ENCODE peak calls at places on chromosomes 16 and 17, in five cellular contexts. S is pancreas, G is AG04450, Y is cardiac muscle cell, I is A673. B is an unnamed sample. For H3K27me3, the result is how much of the 10 kb centered on the place peaks cover.

GRCh38 chr16:81632392-81633146 is 146.5 kb upstream of the PLCG2 start:
- DNase-seq in S (no peak), G (no peak), Y (no peak), I (no peak), B (peak)

GRCh38 chr16:67475051-67475450 is 5.9 kb downstream of the ATP6V0D1 start:
- DNase-seq in S (peak), G (no peak), Y (no peak), I (no peak), B (no peak)

GRCh38 chr16:9192746-9193145 is 101.3 kb downstream of the HAPSTR1 start:
- DNase-seq in S (no peak), G (no peak), Y (no peak), I (no peak), B (peak)

GRCh38 chr16:86108062-86108461 is 209.1 kb downstream of the IRF8 start:
- DNase-seq in S (no peak), G (no peak), Y (no peak), I (no peak), B (no peak)

GRCh38 chr17:61455754-61456681 is 3.8 kb downstream of the TBX4 start:
- DNase-seq in S (no peak), G (no peak), Y (no peak), I (no peak), B (no peak)

GRCh38 chr16:77434365-77435239 is at the start of gene ADAMTS18:
- DNase-seq in S (no peak), G (no peak), Y (peak), I (no peak), B (no peak)

GRCh38 chr17:6940186-6940649 is 55.6 kb upstream of the ALOX12 start:
- DNase-seq in S (no peak), G (no peak), Y (no peak), I (peak), B (no peak)

GRCh38 chr16:88377961-88378360 is 4.8 kb upstream of the ZNF469 start:
- DNase-seq in S (peak), G (no peak), Y (no peak), I (no peak), B (no peak)

GRCh38 chr16:50102046-50102756 is 36.4 kb downstream of the HEATR3 start:
- DNase-seq in S (no peak), G (peak), Y (no peak), I (no peak), B (peak)

GRCh38 chr17:28204751-28205150 is 114.2 kb upstream of the TMEM97 start:
- DNase-seq in S (no peak), G (no peak), Y (no peak), I (no peak), B (peak)

GRCh38 chr17:79705674-79706073 is 25.1 kb upstream of the ENPP7 start:
- DNase-seq in S (no peak), G (no peak), Y (no peak), I (no peak), B (no peak)

GRCh38 chr17:36761203-36761945 is 160.0 kb downstream of the MRM1 start:
- DNase-seq in S (no peak), G (no peak), Y (peak), I (no peak), B (no peak)

GRCh38 chr16:30982548-30983288 is 2.3 kb upstream of the HSD3B7 start:
- DNase-seq in S (peak), G (no peak), Y (no peak), I (no peak), B (no peak)

GRCh38 chr17:29133146-29133713 is 47.0 kb downstream of the MYO18A start:
- DNase-seq in S (no peak), G (no peak), Y (peak), I (no peak), B (no peak)

GRCh38 chr16:4260360-4260759 is 12.5 kb downstream of the TFAP4 start:
- DNase-seq in S (peak), G (no peak), Y (no peak), I (no peak), B (no peak)

GRCh38 chr17:50511058-50511457 is 2.8 kb downstream of the MYCBPAP start:
- DNase-seq in S (no peak), G (no peak), Y (peak), I (no peak), B (no peak)

GRCh38 chr16:83100679-83101078 is 473.9 kb downstream of the CDH13 start:
- DNase-seq in S (no peak), G (no peak), Y (no peak), I (no peak), B (no peak)

GRCh38 chr17:61333151-61333550 is 66.5 kb upstream of the TBX2 start:
- DNase-seq in S (no peak), G (no peak), Y (no peak), I (no peak), B (no peak)

GRCh38 chr17:14813649-14814048 is 451.5 kb downstream of the PMP22 start:
- DNase-seq in S (peak), G (no peak), Y (peak), I (no peak), B (no peak)

GRCh38 chr17:76894842-76895241 is 26.6 kb downstream of the MGAT5B start:
- DNase-seq in S (no peak), G (no peak), Y (no peak), I (no peak), B (no peak)

GRCh38 chr16:74297296-74297665 is 667 bp downstream of the PSMD7 start:
- DNase-seq in S (no peak), G (no peak), Y (peak), I (peak), B (no peak)

GRCh38 chr16:31225193-31225592 is 8.3 kb upstream of the PYDC1 start:
- DNase-seq in S (no peak), G (no peak), Y (no peak), I (no peak), B (no peak)

GRCh38 chr16:56198755-56199114 is 7.4 kb downstream of the GNAO1 start:
- DNase-seq in S (no peak), G (no peak), Y (no peak), I (no peak), B (no peak)

DNA sequence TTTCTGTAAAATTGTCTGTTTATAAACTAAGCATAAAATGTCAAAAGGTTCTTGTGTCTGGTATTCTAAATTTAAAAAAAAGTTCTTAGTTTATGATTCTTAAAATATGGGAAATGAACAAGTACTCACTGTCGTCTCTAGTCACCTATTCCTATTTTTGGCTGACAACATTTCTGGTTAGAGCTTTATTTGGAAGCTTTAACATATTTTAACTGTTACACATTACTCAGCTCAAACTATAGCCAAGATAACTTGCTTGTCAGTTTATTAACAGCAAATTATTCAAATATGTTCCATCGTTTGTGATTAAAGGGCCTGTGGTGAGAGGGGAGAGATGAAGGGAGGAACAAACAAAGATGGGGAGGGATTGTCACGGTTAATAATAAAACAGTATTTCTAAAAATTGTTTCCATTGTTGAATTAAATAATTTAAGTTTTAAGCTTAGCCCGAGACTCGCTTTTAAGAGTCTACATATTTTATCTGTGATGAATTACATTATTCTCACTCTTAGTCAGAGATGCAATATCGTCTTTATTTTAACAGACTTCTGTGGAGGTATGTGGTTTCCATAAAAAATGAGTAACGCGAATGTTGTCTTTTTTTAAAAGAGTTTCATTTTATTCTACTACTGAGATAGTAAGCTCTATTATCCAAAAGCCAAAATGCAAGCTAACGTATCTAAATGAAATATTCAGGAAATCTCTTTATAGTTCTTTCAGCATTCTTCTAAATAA is 321.9 kb upstream of the PMFBP1 start:
- DNase-seq in S (no peak), G (peak), Y (no peak), I (no peak), B (no peak)
- H3K4me3 ChIP-seq in S (no peak), G (peak), Y (no peak), I (no peak), B (no peak)

GRCh38 chr16:84959045-84959576 is 52.2 kb downstream of the ZDHHC7 start:
- DNase-seq in S (no peak), G (no peak), Y (no peak), I (no peak), B (no peak)
- TF ChIP-seq CTCF in S (no peak), G (peak), Y (no peak), I (peak), B (peak)

DNA sequence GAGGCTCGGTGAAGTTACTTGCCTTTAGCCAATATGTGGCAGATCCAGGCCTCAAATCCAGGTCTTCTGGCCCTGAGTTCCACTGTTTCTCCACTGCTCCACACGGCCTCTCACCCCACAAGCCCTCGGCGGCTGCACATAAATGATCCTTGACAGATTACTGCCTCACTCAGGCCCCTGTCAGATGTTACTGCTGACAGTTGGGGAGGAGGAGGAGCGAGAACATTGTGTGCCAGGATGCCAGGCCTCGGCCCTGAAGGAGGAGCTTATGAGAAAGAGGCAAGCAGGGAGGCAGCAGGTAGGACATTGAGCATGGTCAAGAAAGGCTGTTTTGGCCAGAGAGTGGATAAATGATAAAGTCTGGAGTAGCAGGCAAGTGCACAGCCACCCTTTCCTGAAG is 88.6 kb downstream of the RAB11FIP4 start:
- DNase-seq in S (no peak), G (no peak), Y (no peak), I (no peak), B (no peak)
- H3K27me3 ChIP-seq in S (under half), G (half or more), Y (under half), I (under half), B (under half)

GRCh38 chr17:43900183-43900857 is 7.0 kb downstream of the MPP2 start:
- DNase-seq in S (peak), G (peak), Y (peak), I (peak), B (no peak)
- H3K4me3 ChIP-seq in S (peak), G (peak), Y (peak), I (peak), B (peak)

DNA sequence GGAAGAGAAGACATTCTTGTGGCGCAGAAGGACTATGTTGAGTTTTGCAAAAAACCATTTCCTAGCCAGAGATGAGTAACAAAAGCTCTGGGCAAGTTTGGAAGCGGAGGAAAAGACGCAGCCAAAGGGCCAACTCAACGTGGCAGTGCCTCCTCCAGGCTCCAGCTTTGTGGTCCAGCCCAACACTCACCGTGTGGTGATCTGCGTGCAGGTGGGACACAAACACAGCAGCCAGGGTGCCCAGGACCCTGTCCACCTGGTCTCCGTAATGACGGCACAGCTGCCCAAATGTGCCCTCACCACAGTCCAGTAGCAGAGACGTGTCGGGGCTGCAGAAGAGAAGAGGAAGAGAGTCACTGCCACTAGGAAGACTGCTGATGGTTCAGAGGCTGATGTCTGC is 21.5 kb downstream of the ELAC2 start:
- DNase-seq in S (no peak), G (no peak), Y (no peak), I (no peak), B (no peak)
- TF ChIP-seq CTCF in S (no peak), G (no peak), Y (no peak), I (no peak), B (no peak)